ENCODE peak calls at places on chromosomes 4 and X, in six cellular contexts. Q is naive thymus-derived CD4-positive, alpha-beta T cell; X is fibroblast of lung; Y is HCT116; V is OCI-LY7; M is tibial nerve. R is an unnamed sample. For H3K9me3, the result is how much of the 10 kb centered on the place peaks cover.

GRCh38 chrX:72296991-72297390 is 8.7 kb downstream of the CITED1 start:
- DNase-seq in M (no peak), V (no peak), Y (no peak), Q (no peak), X (no peak), R (no peak)

GRCh38 chr4:80140237-80140636 is 57.1 kb upstream of the PRDM8 start:
- DNase-seq in X (no peak), Q (no peak), M (no peak), V (no peak), Y (no peak), R (no peak)

GRCh38 chr4:120266602-120267001 is 200.0 kb upstream of the MAD2L1 start:
- DNase-seq in V (no peak), Y (no peak), M (no peak), Q (no peak), X (no peak), R (no peak)

GRCh38 chr4:76883147-76883546 is 14.8 kb downstream of the SOWAHB start:
- DNase-seq in Y (no peak), Q (no peak), M (no peak), X (peak), V (no peak), R (no peak)

GRCh38 chr4:150280081-150280950 is 202.1 kb downstream of the DCLK2 start:
- DNase-seq in Y (no peak), X (peak), V (no peak), M (no peak), Q (no peak), R (no peak)

GRCh38 chrX:118499295-118499694 is 3.7 kb downstream of the DOCK11 start:
- DNase-seq in Y (no peak), V (no peak), Q (no peak), M (no peak), X (no peak), R (no peak)

GRCh38 chr4:55183926-55184599 is 58.7 kb upstream of the KDR start:
- DNase-seq in Q (no peak), M (no peak), Y (peak), V (no peak), X (peak), R (no peak)

GRCh38 chrX:16005899-16006298 is 117.5 kb upstream of the GRPR start:
- DNase-seq in X (no peak), V (no peak), Y (no peak), Q (no peak), M (no peak), R (no peak)

GRCh38 chr4:3833326-3833989 is 67.3 kb downstream of the ADRA2C start:
- DNase-seq in M (no peak), V (no peak), X (no peak), Q (no peak), Y (no peak), R (no peak)

GRCh38 chr4:85402371-85402770 is 72.6 kb upstream of the ARHGAP24 start:
- DNase-seq in X (peak), Y (no peak), M (no peak), Q (no peak), V (no peak), R (no peak)

GRCh38 chr4:186020106-186020792 is 48.7 kb upstream of the TLR3 start:
- DNase-seq in X (no peak), Q (no peak), Y (no peak), M (no peak), V (no peak), R (no peak)

GRCh38 chrX:123835661-123836371 is 24.0 kb upstream of the XIAP start:
- DNase-seq in M (no peak), Q (no peak), V (no peak), X (peak), Y (peak), R (no peak)

GRCh38 chr4:105946771-105947170 is 51.5 kb downstream of the NPNT start:
- DNase-seq in X (no peak), M (no peak), Q (no peak), Y (no peak), V (no peak), R (no peak)

GRCh38 chr4:41418444-41418843 is 119.5 kb upstream of the LIMCH1 start:
- DNase-seq in M (no peak), Y (no peak), V (no peak), X (peak), Q (no peak), R (no peak)

GRCh38 chr4:139977838-139978604 is 176.0 kb downstream of the MAML3 start:
- DNase-seq in X (no peak), M (no peak), Y (no peak), Q (no peak), V (no peak), R (no peak)

GRCh38 chr4:19924761-19925160 is 326.9 kb upstream of the SLIT2 start:
- DNase-seq in M (no peak), V (no peak), X (peak), Y (no peak), Q (no peak), R (no peak)

GRCh38 chr4:86895692-86896488 is 3.7 kb upstream of the C4orf36 start:
- DNase-seq in Q (no peak), V (peak), Y (peak), M (no peak), X (peak), R (no peak)

GRCh38 chrX:65667503-65668355 is at the start of gene MSN:
- DNase-seq in V (peak), Q (peak), M (peak), Y (no peak), X (peak), R (peak)

GRCh38 chr4:183636488-183636887 is 22.5 kb downstream of the RWDD4 start:
- DNase-seq in Y (no peak), X (no peak), M (no peak), Q (no peak), V (no peak), R (no peak)

GRCh38 chrX:107551546-107551945 is 76.8 kb upstream of the PRPS1 start:
- DNase-seq in Q (no peak), V (no peak), M (no peak), X (no peak), Y (no peak), R (no peak)

DNA sequence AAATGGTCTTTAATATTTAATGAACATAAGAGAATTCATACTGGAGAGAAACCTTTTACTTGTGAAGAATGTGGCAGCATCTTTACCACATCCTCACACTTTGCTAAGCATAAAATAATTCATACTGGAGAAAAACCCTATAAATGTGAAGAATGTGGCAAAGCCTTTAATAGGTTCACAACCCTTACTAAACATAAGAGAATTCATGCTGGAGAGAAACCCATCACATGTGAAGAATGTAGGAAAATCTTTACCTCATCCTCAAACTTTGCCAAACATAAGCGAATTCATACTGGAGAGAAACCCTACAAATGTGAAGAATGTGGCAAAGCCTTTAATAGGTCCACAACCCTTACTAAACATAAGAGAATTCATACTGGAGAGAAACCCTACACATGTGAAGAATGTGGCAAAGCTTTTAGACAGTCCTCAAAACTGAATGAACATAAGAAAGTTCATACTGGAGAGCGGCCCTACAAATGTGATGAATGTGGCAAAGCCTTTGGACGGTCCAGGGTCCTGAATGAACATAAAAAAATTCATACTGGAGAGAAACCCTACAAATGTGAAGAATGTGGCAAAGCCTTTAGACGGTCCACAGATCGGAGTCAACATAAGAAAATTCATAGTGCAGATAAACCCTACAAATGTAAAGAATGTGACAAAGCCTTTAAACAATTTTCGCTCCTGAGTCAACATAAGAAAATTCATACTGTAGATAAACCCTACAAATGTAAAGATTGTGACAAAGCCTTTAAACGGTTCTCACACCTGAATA is 35.6 kb downstream of the ZNF141 start:
- DNase-seq in M (no peak), Q (no peak), V (no peak), Y (no peak), X (no peak), R (no peak)
- H3K9me3 ChIP-seq in M (under half), Q (under half), V (half or more), Y (under half), X (under half), R (half or more)

GRCh38 chr4:2365054-2365912 is 53.2 kb downstream of the ZFYVE28 start:
- DNase-seq in M (no peak), X (no peak), Y (no peak), Q (no peak), V (no peak), R (no peak)
- H3K4me3 ChIP-seq in M (peak), X (peak), Y (no peak), Q (no peak), V (no peak), R (no peak)

GRCh38 chrX:67697452-67697851 is 153.6 kb downstream of the AR start:
- DNase-seq in X (no peak), Y (no peak), M (no peak), V (no peak), Q (no peak), R (no peak)
- H3K9me3 ChIP-seq in X (under half), Y (under half), M (under half), V (under half), Q (under half), R (under half)

DNA sequence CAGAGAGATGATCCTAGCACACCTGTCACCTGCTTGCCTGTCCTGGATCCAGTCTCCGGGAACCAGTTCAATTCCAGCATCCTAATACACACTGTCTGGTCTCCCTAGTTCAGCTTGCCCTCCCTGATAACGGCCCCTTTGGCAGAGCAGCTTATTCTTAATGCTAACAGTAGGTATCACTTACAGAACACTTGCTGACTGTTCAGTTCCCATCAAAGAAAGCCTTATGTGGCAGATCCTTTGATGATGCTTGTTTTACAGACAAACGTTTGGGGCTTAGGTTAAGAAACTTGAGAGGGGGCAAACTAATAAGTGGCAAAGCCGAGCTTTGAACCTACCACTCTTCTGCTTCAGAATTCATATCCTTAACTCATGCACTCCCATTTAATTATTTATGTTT is 885 bp downstream of the RASSF6 start:
- DNase-seq in Y (no peak), X (no peak), Q (no peak), V (peak), M (no peak), R (no peak)
- H3K4me3 ChIP-seq in Y (no peak), X (no peak), Q (no peak), V (peak), M (no peak), R (no peak)

GRCh38 chr4:16897351-16897750 is 1.1 kb downstream of the LDB2 start:
- DNase-seq in X (peak), M (no peak), Q (no peak), Y (no peak), V (no peak), R (no peak)
- H3K9me3 ChIP-seq in X (under half), M (under half), Q (under half), Y (under half), V (under half), R (under half)

R was measured in CD4-positive, alpha-beta memory T cell.